ENCODE peak calls at places on chromosomes 2 and 18, in ten cellular contexts. Z, L, H, F, R, X, M, S, D and O are unnamed samples.

GRCh38 chr2:60484080-60484737 is 69.2 kb downstream of the BCL11A start:
- DNase-seq in Z (no peak), L (no peak), H (no peak), F (no peak), R (peak; percentile 22), X (peak; percentile 46), M (no peak), S (no peak), D (no peak), O (no peak)

GRCh38 chr2:161416633-161417427 is 733 bp downstream of the TBR1 start:
- DNase-seq in Z (no peak), L (peak; percentile 5), H (no peak), F (no peak), R (peak; percentile 61), X (no peak), M (no peak), S (no peak), D (peak; percentile 21), O (no peak)

GRCh38 chr2:158154596-158154995 is 52.9 kb downstream of the UPP2 start:
- DNase-seq in Z (no peak), L (no peak), H (no peak), F (no peak), R (no peak), X (no peak), M (no peak), S (no peak), D (no peak), O (no peak)

GRCh38 chr2:134367915-134368911 is 114.3 kb downstream of the MGAT5 start:
- DNase-seq in Z (no peak), L (no peak), H (no peak), F (no peak), R (no peak), X (peak; percentile 88), M (no peak), S (no peak), D (no peak), O (no peak)

GRCh38 chr2:164141271-164141670 is 405.5 kb upstream of the FIGN start:
- DNase-seq in Z (no peak), L (no peak), H (no peak), F (no peak), R (no peak), X (peak; percentile 5), M (no peak), S (no peak), D (no peak), O (no peak)

GRCh38 chr2:209423562-209424541 is at the start of gene MAP2:
- DNase-seq in Z (peak; percentile 86), L (peak; percentile 90), H (peak; percentile 75), F (no peak), R (peak; percentile 96), X (peak; percentile 85), M (peak; percentile 37), S (peak; percentile 88), D (peak; percentile 28), O (peak; percentile 89)

GRCh38 chr18:805008-805754 is 6.9 kb downstream of the YES1 start:
- DNase-seq in Z (no peak), L (no peak), H (no peak), F (no peak), R (no peak), X (no peak), M (no peak), S (no peak), D (no peak), O (no peak)

GRCh38 chr2:217248312-217248935 is 388.6 kb upstream of the TNP1 start:
- DNase-seq in Z (no peak), L (no peak), H (no peak), F (no peak), R (no peak), X (peak; percentile 81), M (peak; percentile 74), S (no peak), D (no peak), O (peak; percentile 64)

GRCh38 chr2:98727369-98727749 is 3.6 kb downstream of the MGAT4A start:
- DNase-seq in Z (no peak), L (no peak), H (no peak), F (no peak), R (no peak), X (no peak), M (no peak), S (no peak), D (no peak), O (no peak)